ENCODE peak calls at places on chromosomes 13 and 19, in ten cellular contexts. One of them, this sample, is unnamed.

GRCh38 chr13:43884221-43884620 is 4.5 kb downstream of the LACC1 start:
- DNase-seq in CD8-positive, alpha-beta T cell: no peak
- DNase-seq in activated CD4-positive, CD25-positive, alpha-beta regulatory T cell: no peak
- DNase-seq in B cell: no peak
- DNase-seq in A549: no peak
- DNase-seq in stimulated activated CD4-positive, alpha-beta T cell treated with anti-CD3 and anti-CD28 coated beads, Interleukin-15, amount 100 ng/mL, for 48 hours: no peak
- DNase-seq in SJSA1: no peak
- DNase-seq in anterior cingulate cortex: no peak
- DNase-seq in ELR: no peak
- DNase-seq in GOT3: no peak
- DNase-seq in this sample: no peak

GRCh38 chr13:90594694-90595093 is 752.8 kb upstream of the MIR17HG start:
- DNase-seq in A549: peak
- DNase-seq in CD8-positive, alpha-beta T cell: no peak
- DNase-seq in anterior cingulate cortex: no peak
- DNase-seq in stimulated activated CD4-positive, alpha-beta T cell treated with anti-CD3 and anti-CD28 coated beads, Interleukin-15, amount 100 ng/mL, for 48 hours: no peak
- DNase-seq in B cell: no peak
- DNase-seq in ELR: peak
- DNase-seq in activated CD4-positive, CD25-positive, alpha-beta regulatory T cell: no peak
- DNase-seq in GOT3: no peak
- DNase-seq in SJSA1: no peak
- DNase-seq in this sample: no peak

GRCh38 chr13:23960566-23961156 is 63.4 kb upstream of the C1QTNF9B start:
- DNase-seq in anterior cingulate cortex: no peak
- DNase-seq in ELR: peak
- DNase-seq in A549: peak
- DNase-seq in B cell: no peak
- DNase-seq in SJSA1: peak
- DNase-seq in CD8-positive, alpha-beta T cell: no peak
- DNase-seq in GOT3: no peak
- DNase-seq in stimulated activated CD4-positive, alpha-beta T cell treated with anti-CD3 and anti-CD28 coated beads, Interleukin-15, amount 100 ng/mL, for 48 hours: no peak
- DNase-seq in activated CD4-positive, CD25-positive, alpha-beta regulatory T cell: no peak
- DNase-seq in this sample: peak

GRCh38 chr19:19816679-19817078 is 4.9 kb downstream of the ZNF506 start:
- DNase-seq in ELR: no peak
- DNase-seq in A549: no peak
- DNase-seq in CD8-positive, alpha-beta T cell: no peak
- DNase-seq in stimulated activated CD4-positive, alpha-beta T cell treated with anti-CD3 and anti-CD28 coated beads, Interleukin-15, amount 100 ng/mL, for 48 hours: no peak
- DNase-seq in B cell: no peak
- DNase-seq in anterior cingulate cortex: no peak
- DNase-seq in GOT3: no peak
- DNase-seq in SJSA1: no peak
- DNase-seq in activated CD4-positive, CD25-positive, alpha-beta regulatory T cell: no peak
- DNase-seq in this sample: no peak

GRCh38 chr13:49357694-49358093 is 86.2 kb downstream of the CAB39L start:
- DNase-seq in B cell: no peak
- DNase-seq in SJSA1: peak
- DNase-seq in A549: no peak
- DNase-seq in ELR: peak
- DNase-seq in stimulated activated CD4-positive, alpha-beta T cell treated with anti-CD3 and anti-CD28 coated beads, Interleukin-15, amount 100 ng/mL, for 48 hours: no peak
- DNase-seq in GOT3: no peak
- DNase-seq in CD8-positive, alpha-beta T cell: no peak
- DNase-seq in anterior cingulate cortex: no peak
- DNase-seq in activated CD4-positive, CD25-positive, alpha-beta regulatory T cell: no peak
- DNase-seq in this sample: no peak

GRCh38 chr19:940591-941291 is 14.9 kb downstream of the ARID3A start:
- DNase-seq in anterior cingulate cortex: peak
- DNase-seq in ELR: no peak
- DNase-seq in GOT3: peak
- DNase-seq in A549: peak
- DNase-seq in activated CD4-positive, CD25-positive, alpha-beta regulatory T cell: peak
- DNase-seq in SJSA1: peak
- DNase-seq in CD8-positive, alpha-beta T cell: peak
- DNase-seq in stimulated activated CD4-positive, alpha-beta T cell treated with anti-CD3 and anti-CD28 coated beads, Interleukin-15, amount 100 ng/mL, for 48 hours: peak
- DNase-seq in B cell: peak
- DNase-seq in this sample: no peak

GRCh38 chr13:42880241-42880640 is 98.9 kb downstream of the FAM216B start:
- DNase-seq in GOT3: no peak
- DNase-seq in activated CD4-positive, CD25-positive, alpha-beta regulatory T cell: no peak
- DNase-seq in B cell: no peak
- DNase-seq in CD8-positive, alpha-beta T cell: no peak
- DNase-seq in ELR: no peak
- DNase-seq in A549: no peak
- DNase-seq in SJSA1: no peak
- DNase-seq in stimulated activated CD4-positive, alpha-beta T cell treated with anti-CD3 and anti-CD28 coated beads, Interleukin-15, amount 100 ng/mL, for 48 hours: no peak
- DNase-seq in anterior cingulate cortex: no peak
- DNase-seq in this sample: no peak

GRCh38 chr13:80473695-80474094 is 132.8 kb upstream of the SPRY2 start:
- DNase-seq in activated CD4-positive, CD25-positive, alpha-beta regulatory T cell: no peak
- DNase-seq in anterior cingulate cortex: no peak
- DNase-seq in GOT3: no peak
- DNase-seq in B cell: no peak
- DNase-seq in SJSA1: peak
- DNase-seq in CD8-positive, alpha-beta T cell: no peak
- DNase-seq in stimulated activated CD4-positive, alpha-beta T cell treated with anti-CD3 and anti-CD28 coated beads, Interleukin-15, amount 100 ng/mL, for 48 hours: no peak
- DNase-seq in ELR: peak
- DNase-seq in A549: peak
- DNase-seq in this sample: peak

GRCh38 chr19:11160119-11160768 is 4.7 kb upstream of the SPC24 start:
- DNase-seq in B cell: no peak
- DNase-seq in anterior cingulate cortex: no peak
- DNase-seq in SJSA1: no peak
- DNase-seq in CD8-positive, alpha-beta T cell: no peak
- DNase-seq in ELR: peak
- DNase-seq in activated CD4-positive, CD25-positive, alpha-beta regulatory T cell: no peak
- DNase-seq in A549: no peak
- DNase-seq in GOT3: no peak
- DNase-seq in stimulated activated CD4-positive, alpha-beta T cell treated with anti-CD3 and anti-CD28 coated beads, Interleukin-15, amount 100 ng/mL, for 48 hours: no peak
- DNase-seq in this sample: no peak

GRCh38 chr19:10233946-10234345 is 2.8 kb upstream of the S1PR2 start:
- DNase-seq in ELR: no peak
- DNase-seq in SJSA1: no peak
- DNase-seq in CD8-positive, alpha-beta T cell: no peak
- DNase-seq in activated CD4-positive, CD25-positive, alpha-beta regulatory T cell: no peak
- DNase-seq in anterior cingulate cortex: no peak
- DNase-seq in GOT3: no peak
- DNase-seq in A549: no peak
- DNase-seq in stimulated activated CD4-positive, alpha-beta T cell treated with anti-CD3 and anti-CD28 coated beads, Interleukin-15, amount 100 ng/mL, for 48 hours: no peak
- DNase-seq in B cell: no peak
- DNase-seq in this sample: no peak

GRCh38 chr13:78437781-78438180 is 165.6 kb downstream of the POU4F1 start:
- DNase-seq in stimulated activated CD4-positive, alpha-beta T cell treated with anti-CD3 and anti-CD28 coated beads, Interleukin-15, amount 100 ng/mL, for 48 hours: no peak
- DNase-seq in CD8-positive, alpha-beta T cell: no peak
- DNase-seq in B cell: no peak
- DNase-seq in ELR: no peak
- DNase-seq in A549: no peak
- DNase-seq in SJSA1: no peak
- DNase-seq in anterior cingulate cortex: no peak
- DNase-seq in GOT3: no peak
- DNase-seq in activated CD4-positive, CD25-positive, alpha-beta regulatory T cell: no peak
- DNase-seq in this sample: no peak

GRCh38 chr13:35833571-35834305 is 297.4 kb downstream of the DCLK1 start:
- DNase-seq in B cell: no peak
- DNase-seq in anterior cingulate cortex: no peak
- DNase-seq in ELR: no peak
- DNase-seq in activated CD4-positive, CD25-positive, alpha-beta regulatory T cell: no peak
- DNase-seq in SJSA1: no peak
- DNase-seq in GOT3: no peak
- DNase-seq in stimulated activated CD4-positive, alpha-beta T cell treated with anti-CD3 and anti-CD28 coated beads, Interleukin-15, amount 100 ng/mL, for 48 hours: no peak
- DNase-seq in CD8-positive, alpha-beta T cell: no peak
- DNase-seq in A549: no peak
- DNase-seq in this sample: no peak